ENCODE peak calls at places on chromosomes 11 and 22, in five cellular contexts. One of them, this sample, is unnamed.

GRCh38 chr11:85822814-85823213 is 11.9 kb upstream of the SYTL2 start:
- DNase-seq in WERI-Rb-1: no peak
- DNase-seq in M059J: peak
- DNase-seq in NCI-H1930: no peak
- DNase-seq in stimulated activated CD8-positive, alpha-beta memory T cell treated with anti-CD3 and anti-CD28 coated beads, Interleukin-15, amount 100 ng/mL, for 24 hours: no peak
- DNase-seq in this sample: no peak

GRCh38 chr22:27435839-27436581 is 365.5 kb downstream of the MN1 start:
- DNase-seq in WERI-Rb-1: peak
- DNase-seq in M059J: no peak
- DNase-seq in NCI-H1930: no peak
- DNase-seq in stimulated activated CD8-positive, alpha-beta memory T cell treated with anti-CD3 and anti-CD28 coated beads, Interleukin-15, amount 100 ng/mL, for 24 hours: no peak
- DNase-seq in this sample: peak

GRCh38 chr11:66338276-66339162 is 2.3 kb upstream of the RIN1 start:
- DNase-seq in WERI-Rb-1: peak
- DNase-seq in M059J: no peak
- DNase-seq in NCI-H1930: no peak
- DNase-seq in stimulated activated CD8-positive, alpha-beta memory T cell treated with anti-CD3 and anti-CD28 coated beads, Interleukin-15, amount 100 ng/mL, for 24 hours: no peak
- DNase-seq in this sample: peak

GRCh38 chr11:2305862-2306823 is 4.3 kb downstream of the TSPAN32 start:
- DNase-seq in WERI-Rb-1: no peak
- DNase-seq in M059J: peak
- DNase-seq in NCI-H1930: no peak
- DNase-seq in stimulated activated CD8-positive, alpha-beta memory T cell treated with anti-CD3 and anti-CD28 coated beads, Interleukin-15, amount 100 ng/mL, for 24 hours: no peak
- DNase-seq in this sample: peak

GRCh38 chr11:12173111-12173510 is 62.7 kb downstream of the MICAL2 start:
- DNase-seq in WERI-Rb-1: no peak
- DNase-seq in M059J: no peak
- DNase-seq in NCI-H1930: no peak
- DNase-seq in stimulated activated CD8-positive, alpha-beta memory T cell treated with anti-CD3 and anti-CD28 coated beads, Interleukin-15, amount 100 ng/mL, for 24 hours: no peak
- DNase-seq in this sample: no peak

GRCh38 chr22:35769974-35770373 is 52.3 kb downstream of the APOL5 start:
- DNase-seq in WERI-Rb-1: no peak
- DNase-seq in M059J: no peak
- DNase-seq in NCI-H1930: no peak
- DNase-seq in stimulated activated CD8-positive, alpha-beta memory T cell treated with anti-CD3 and anti-CD28 coated beads, Interleukin-15, amount 100 ng/mL, for 24 hours: no peak
- DNase-seq in this sample: no peak

GRCh38 chr11:79018371-79018849 is 422.4 kb downstream of the TENM4 start:
- DNase-seq in WERI-Rb-1: peak
- DNase-seq in M059J: peak
- DNase-seq in NCI-H1930: no peak
- DNase-seq in stimulated activated CD8-positive, alpha-beta memory T cell treated with anti-CD3 and anti-CD28 coated beads, Interleukin-15, amount 100 ng/mL, for 24 hours: no peak
- DNase-seq in this sample: no peak

GRCh38 chr11:66317766-66318575 is 1.1 kb upstream of the CD248 start:
- DNase-seq in WERI-Rb-1: peak
- DNase-seq in M059J: no peak
- DNase-seq in NCI-H1930: no peak
- DNase-seq in stimulated activated CD8-positive, alpha-beta memory T cell treated with anti-CD3 and anti-CD28 coated beads, Interleukin-15, amount 100 ng/mL, for 24 hours: no peak
- DNase-seq in this sample: no peak

GRCh38 chr11:32421992-32422391 is 13.3 kb downstream of the WT1 start:
- DNase-seq in WERI-Rb-1: no peak
- DNase-seq in M059J: peak
- DNase-seq in NCI-H1930: no peak
- DNase-seq in stimulated activated CD8-positive, alpha-beta memory T cell treated with anti-CD3 and anti-CD28 coated beads, Interleukin-15, amount 100 ng/mL, for 24 hours: no peak
- DNase-seq in this sample: no peak

GRCh38 chr22:23278883-23279675 is 98.8 kb downstream of the BCR start:
- DNase-seq in WERI-Rb-1: no peak
- DNase-seq in M059J: no peak
- DNase-seq in NCI-H1930: no peak
- DNase-seq in stimulated activated CD8-positive, alpha-beta memory T cell treated with anti-CD3 and anti-CD28 coated beads, Interleukin-15, amount 100 ng/mL, for 24 hours: no peak
- DNase-seq in this sample: no peak

GRCh38 chr22:44616882-44617655 is 84.9 kb upstream of the PRR5 start:
- DNase-seq in WERI-Rb-1: no peak
- DNase-seq in M059J: no peak
- DNase-seq in NCI-H1930: no peak
- DNase-seq in stimulated activated CD8-positive, alpha-beta memory T cell treated with anti-CD3 and anti-CD28 coated beads, Interleukin-15, amount 100 ng/mL, for 24 hours: no peak
- DNase-seq in this sample: no peak

GRCh38 chr11:120239713-120240640 is at the start of gene POU2F3:
- DNase-seq in WERI-Rb-1: peak
- DNase-seq in M059J: no peak
- DNase-seq in NCI-H1930: no peak
- DNase-seq in stimulated activated CD8-positive, alpha-beta memory T cell treated with anti-CD3 and anti-CD28 coated beads, Interleukin-15, amount 100 ng/mL, for 24 hours: no peak
- DNase-seq in this sample: no peak